ENCODE peak calls at places on chromosomes 12 and 14, in ten cellular contexts. One of them, this sample, is unnamed.

GRCh38 chr14:62162998-62163589 is 400.9 kb downstream of the SNAPC1 start:
- DNase-seq in stimulated activated CD4-positive, alpha-beta T cell treated with anti-CD3 and anti-CD28 coated beads, Interleukin-2, amount 100 ng/mL, for 48 hours: no peak
- DNase-seq in NCI-H510A treated with DMSO at 0.1 percent for 48 hours: peak; percentile 72
- DNase-seq in ovary: no peak
- DNase-seq in activated CD4-positive, alpha-beta T cell treated with anti-CD3 and anti-CD28 coated beads, Interleukin-2, amount 50 U/mL, for 48 hours: no peak
- DNase-seq in EL: peak; percentile 43
- DNase-seq in amniotic stem cell: peak; percentile 27
- DNase-seq in NCI-H2029 treated with DMSO at 0.1 percent for 48 hours: peak; percentile 64
- DNase-seq in ecto neural progenitor cell: peak; percentile 46
- DNase-seq in activated effector memory CD4-positive, alpha-beta T cell treated with anti-CD3 and anti-CD28 coated beads, Interleukin-2, amount 50 U/mL, for 16 hours: no peak
- DNase-seq in this sample: peak; percentile 23

GRCh38 chr12:52093346-52093745 is 13.8 kb downstream of the SMIM41 start:
- DNase-seq in stimulated activated CD4-positive, alpha-beta T cell treated with anti-CD3 and anti-CD28 coated beads, Interleukin-2, amount 100 ng/mL, for 48 hours: no peak
- DNase-seq in NCI-H510A treated with DMSO at 0.1 percent for 48 hours: no peak
- DNase-seq in ovary: no peak
- DNase-seq in activated CD4-positive, alpha-beta T cell treated with anti-CD3 and anti-CD28 coated beads, Interleukin-2, amount 50 U/mL, for 48 hours: no peak
- DNase-seq in EL: no peak
- DNase-seq in amniotic stem cell: no peak
- DNase-seq in NCI-H2029 treated with DMSO at 0.1 percent for 48 hours: no peak
- DNase-seq in ecto neural progenitor cell: no peak
- DNase-seq in activated effector memory CD4-positive, alpha-beta T cell treated with anti-CD3 and anti-CD28 coated beads, Interleukin-2, amount 50 U/mL, for 16 hours: no peak
- DNase-seq in this sample: no peak

GRCh38 chr14:96059519-96060135 is 20.5 kb downstream of the C14orf132 start:
- DNase-seq in stimulated activated CD4-positive, alpha-beta T cell treated with anti-CD3 and anti-CD28 coated beads, Interleukin-2, amount 100 ng/mL, for 48 hours: no peak
- DNase-seq in NCI-H510A treated with DMSO at 0.1 percent for 48 hours: no peak
- DNase-seq in ovary: no peak
- DNase-seq in activated CD4-positive, alpha-beta T cell treated with anti-CD3 and anti-CD28 coated beads, Interleukin-2, amount 50 U/mL, for 48 hours: no peak
- DNase-seq in EL: no peak
- DNase-seq in amniotic stem cell: no peak
- DNase-seq in NCI-H2029 treated with DMSO at 0.1 percent for 48 hours: no peak
- DNase-seq in ecto neural progenitor cell: peak; percentile 33
- DNase-seq in activated effector memory CD4-positive, alpha-beta T cell treated with anti-CD3 and anti-CD28 coated beads, Interleukin-2, amount 50 U/mL, for 16 hours: no peak
- DNase-seq in this sample: no peak

GRCh38 chr14:101473045-101473729 is 88.1 kb upstream of the DIO3 start:
- DNase-seq in stimulated activated CD4-positive, alpha-beta T cell treated with anti-CD3 and anti-CD28 coated beads, Interleukin-2, amount 100 ng/mL, for 48 hours: no peak
- DNase-seq in NCI-H510A treated with DMSO at 0.1 percent for 48 hours: no peak
- DNase-seq in ovary: no peak
- DNase-seq in activated CD4-positive, alpha-beta T cell treated with anti-CD3 and anti-CD28 coated beads, Interleukin-2, amount 50 U/mL, for 48 hours: no peak
- DNase-seq in EL: no peak
- DNase-seq in amniotic stem cell: no peak
- DNase-seq in NCI-H2029 treated with DMSO at 0.1 percent for 48 hours: no peak
- DNase-seq in ecto neural progenitor cell: peak; percentile 44
- DNase-seq in activated effector memory CD4-positive, alpha-beta T cell treated with anti-CD3 and anti-CD28 coated beads, Interleukin-2, amount 50 U/mL, for 16 hours: no peak
- DNase-seq in this sample: no peak

GRCh38 chr12:80677994-80678393 is 29.4 kb upstream of the MYF6 start:
- DNase-seq in stimulated activated CD4-positive, alpha-beta T cell treated with anti-CD3 and anti-CD28 coated beads, Interleukin-2, amount 100 ng/mL, for 48 hours: no peak
- DNase-seq in NCI-H510A treated with DMSO at 0.1 percent for 48 hours: no peak
- DNase-seq in ovary: no peak
- DNase-seq in activated CD4-positive, alpha-beta T cell treated with anti-CD3 and anti-CD28 coated beads, Interleukin-2, amount 50 U/mL, for 48 hours: no peak
- DNase-seq in EL: no peak
- DNase-seq in amniotic stem cell: no peak
- DNase-seq in NCI-H2029 treated with DMSO at 0.1 percent for 48 hours: no peak
- DNase-seq in ecto neural progenitor cell: no peak
- DNase-seq in activated effector memory CD4-positive, alpha-beta T cell treated with anti-CD3 and anti-CD28 coated beads, Interleukin-2, amount 50 U/mL, for 16 hours: no peak
- DNase-seq in this sample: no peak

GRCh38 chr12:22672951-22673350 is 48.0 kb downstream of the ETNK1 start:
- DNase-seq in stimulated activated CD4-positive, alpha-beta T cell treated with anti-CD3 and anti-CD28 coated beads, Interleukin-2, amount 100 ng/mL, for 48 hours: no peak
- DNase-seq in NCI-H510A treated with DMSO at 0.1 percent for 48 hours: no peak
- DNase-seq in ovary: no peak
- DNase-seq in activated CD4-positive, alpha-beta T cell treated with anti-CD3 and anti-CD28 coated beads, Interleukin-2, amount 50 U/mL, for 48 hours: no peak
- DNase-seq in EL: peak; percentile 80
- DNase-seq in amniotic stem cell: peak; percentile 15
- DNase-seq in NCI-H2029 treated with DMSO at 0.1 percent for 48 hours: no peak
- DNase-seq in ecto neural progenitor cell: no peak
- DNase-seq in activated effector memory CD4-positive, alpha-beta T cell treated with anti-CD3 and anti-CD28 coated beads, Interleukin-2, amount 50 U/mL, for 16 hours: no peak
- DNase-seq in this sample: no peak

GRCh38 chr14:73374218-73374617 is 84.1 kb downstream of the NUMB start:
- DNase-seq in stimulated activated CD4-positive, alpha-beta T cell treated with anti-CD3 and anti-CD28 coated beads, Interleukin-2, amount 100 ng/mL, for 48 hours: no peak
- DNase-seq in NCI-H510A treated with DMSO at 0.1 percent for 48 hours: no peak
- DNase-seq in ovary: no peak
- DNase-seq in activated CD4-positive, alpha-beta T cell treated with anti-CD3 and anti-CD28 coated beads, Interleukin-2, amount 50 U/mL, for 48 hours: no peak
- DNase-seq in EL: no peak
- DNase-seq in amniotic stem cell: no peak
- DNase-seq in NCI-H2029 treated with DMSO at 0.1 percent for 48 hours: no peak
- DNase-seq in ecto neural progenitor cell: no peak
- DNase-seq in activated effector memory CD4-positive, alpha-beta T cell treated with anti-CD3 and anti-CD28 coated beads, Interleukin-2, amount 50 U/mL, for 16 hours: no peak
- DNase-seq in this sample: no peak

GRCh38 chr12:55931317-55931779 is 386 bp downstream of the DGKA start:
- DNase-seq in stimulated activated CD4-positive, alpha-beta T cell treated with anti-CD3 and anti-CD28 coated beads, Interleukin-2, amount 100 ng/mL, for 48 hours: no peak
- DNase-seq in NCI-H510A treated with DMSO at 0.1 percent for 48 hours: no peak
- DNase-seq in ovary: peak; percentile 57
- DNase-seq in activated CD4-positive, alpha-beta T cell treated with anti-CD3 and anti-CD28 coated beads, Interleukin-2, amount 50 U/mL, for 48 hours: no peak
- DNase-seq in EL: no peak
- DNase-seq in amniotic stem cell: no peak
- DNase-seq in NCI-H2029 treated with DMSO at 0.1 percent for 48 hours: no peak
- DNase-seq in ecto neural progenitor cell: no peak
- DNase-seq in activated effector memory CD4-positive, alpha-beta T cell treated with anti-CD3 and anti-CD28 coated beads, Interleukin-2, amount 50 U/mL, for 16 hours: no peak
- DNase-seq in this sample: peak; percentile 13

GRCh38 chr14:104600141-104600643 is 4.4 kb downstream of the TMEM179 start:
- DNase-seq in stimulated activated CD4-positive, alpha-beta T cell treated with anti-CD3 and anti-CD28 coated beads, Interleukin-2, amount 100 ng/mL, for 48 hours: no peak
- DNase-seq in NCI-H510A treated with DMSO at 0.1 percent for 48 hours: no peak
- DNase-seq in ovary: no peak
- DNase-seq in activated CD4-positive, alpha-beta T cell treated with anti-CD3 and anti-CD28 coated beads, Interleukin-2, amount 50 U/mL, for 48 hours: no peak
- DNase-seq in EL: peak; percentile 27
- DNase-seq in amniotic stem cell: no peak
- DNase-seq in NCI-H2029 treated with DMSO at 0.1 percent for 48 hours: no peak
- DNase-seq in ecto neural progenitor cell: no peak
- DNase-seq in activated effector memory CD4-positive, alpha-beta T cell treated with anti-CD3 and anti-CD28 coated beads, Interleukin-2, amount 50 U/mL, for 16 hours: no peak
- DNase-seq in this sample: no peak

GRCh38 chr14:65387628-65388027 is 24.9 kb upstream of the FUT8 start:
- DNase-seq in stimulated activated CD4-positive, alpha-beta T cell treated with anti-CD3 and anti-CD28 coated beads, Interleukin-2, amount 100 ng/mL, for 48 hours: no peak
- DNase-seq in NCI-H510A treated with DMSO at 0.1 percent for 48 hours: no peak
- DNase-seq in ovary: no peak
- DNase-seq in activated CD4-positive, alpha-beta T cell treated with anti-CD3 and anti-CD28 coated beads, Interleukin-2, amount 50 U/mL, for 48 hours: no peak
- DNase-seq in EL: no peak
- DNase-seq in amniotic stem cell: no peak
- DNase-seq in NCI-H2029 treated with DMSO at 0.1 percent for 48 hours: no peak
- DNase-seq in ecto neural progenitor cell: no peak
- DNase-seq in activated effector memory CD4-positive, alpha-beta T cell treated with anti-CD3 and anti-CD28 coated beads, Interleukin-2, amount 50 U/mL, for 16 hours: no peak
- DNase-seq in this sample: no peak

GRCh38 chr12:131571827-131572226 is 139.1 kb upstream of the SFSWAP start:
- DNase-seq in stimulated activated CD4-positive, alpha-beta T cell treated with anti-CD3 and anti-CD28 coated beads, Interleukin-2, amount 100 ng/mL, for 48 hours: no peak
- DNase-seq in NCI-H510A treated with DMSO at 0.1 percent for 48 hours: no peak
- DNase-seq in ovary: no peak
- DNase-seq in activated CD4-positive, alpha-beta T cell treated with anti-CD3 and anti-CD28 coated beads, Interleukin-2, amount 50 U/mL, for 48 hours: no peak
- DNase-seq in EL: no peak
- DNase-seq in amniotic stem cell: no peak
- DNase-seq in NCI-H2029 treated with DMSO at 0.1 percent for 48 hours: no peak
- DNase-seq in ecto neural progenitor cell: no peak
- DNase-seq in activated effector memory CD4-positive, alpha-beta T cell treated with anti-CD3 and anti-CD28 coated beads, Interleukin-2, amount 50 U/mL, for 16 hours: no peak
- DNase-seq in this sample: no peak

GRCh38 chr14:82999802-83000201 is 1466.1 kb upstream of the SEL1L start:
- DNase-seq in stimulated activated CD4-positive, alpha-beta T cell treated with anti-CD3 and anti-CD28 coated beads, Interleukin-2, amount 100 ng/mL, for 48 hours: no peak
- DNase-seq in NCI-H510A treated with DMSO at 0.1 percent for 48 hours: no peak
- DNase-seq in ovary: no peak
- DNase-seq in activated CD4-positive, alpha-beta T cell treated with anti-CD3 and anti-CD28 coated beads, Interleukin-2, amount 50 U/mL, for 48 hours: no peak
- DNase-seq in EL: peak; percentile 4
- DNase-seq in amniotic stem cell: no peak
- DNase-seq in NCI-H2029 treated with DMSO at 0.1 percent for 48 hours: no peak
- DNase-seq in ecto neural progenitor cell: no peak
- DNase-seq in activated effector memory CD4-positive, alpha-beta T cell treated with anti-CD3 and anti-CD28 coated beads, Interleukin-2, amount 50 U/mL, for 16 hours: no peak
- DNase-seq in this sample: no peak

GRCh38 chr14:91586451-91586850 is 76.3 kb upstream of the PPP4R3A start:
- DNase-seq in stimulated activated CD4-positive, alpha-beta T cell treated with anti-CD3 and anti-CD28 coated beads, Interleukin-2, amount 100 ng/mL, for 48 hours: no peak
- DNase-seq in NCI-H510A treated with DMSO at 0.1 percent for 48 hours: no peak
- DNase-seq in ovary: no peak
- DNase-seq in activated CD4-positive, alpha-beta T cell treated with anti-CD3 and anti-CD28 coated beads, Interleukin-2, amount 50 U/mL, for 48 hours: no peak
- DNase-seq in EL: no peak
- DNase-seq in amniotic stem cell: no peak
- DNase-seq in NCI-H2029 treated with DMSO at 0.1 percent for 48 hours: no peak
- DNase-seq in ecto neural progenitor cell: no peak
- DNase-seq in activated effector memory CD4-positive, alpha-beta T cell treated with anti-CD3 and anti-CD28 coated beads, Interleukin-2, amount 50 U/mL, for 16 hours: no peak
- DNase-seq in this sample: no peak

GRCh38 chr12:113855998-113856397 is 110.1 kb downstream of the RBM19 start:
- DNase-seq in stimulated activated CD4-positive, alpha-beta T cell treated with anti-CD3 and anti-CD28 coated beads, Interleukin-2, amount 100 ng/mL, for 48 hours: no peak
- DNase-seq in NCI-H510A treated with DMSO at 0.1 percent for 48 hours: peak; percentile 38
- DNase-seq in ovary: no peak
- DNase-seq in activated CD4-positive, alpha-beta T cell treated with anti-CD3 and anti-CD28 coated beads, Interleukin-2, amount 50 U/mL, for 48 hours: no peak
- DNase-seq in EL: no peak
- DNase-seq in amniotic stem cell: no peak
- DNase-seq in NCI-H2029 treated with DMSO at 0.1 percent for 48 hours: no peak
- DNase-seq in ecto neural progenitor cell: no peak
- DNase-seq in activated effector memory CD4-positive, alpha-beta T cell treated with anti-CD3 and anti-CD28 coated beads, Interleukin-2, amount 50 U/mL, for 16 hours: no peak
- DNase-seq in this sample: no peak